ENCODE peak calls at places on chromosomes 6 and 20, in eight cellular contexts. One of them, this sample, is unnamed.

GRCh38 chr6:8710668-8711431 is 275.5 kb upstream of the SLC35B3 start:
- DNase-seq in stimulated activated CD8-positive, alpha-beta memory T cell treated with anti-CD3 and anti-CD28 coated beads, Interleukin-4, amount 100 ng/mL, for 1 hour: no peak
- DNase-seq in upper lobe of right lung: no peak
- DNase-seq in posterior vena cava: no peak
- DNase-seq in progenitor cell of endocrine pancreas: no peak
- DNase-seq in A549: no peak
- DNase-seq in activated naive CD4-positive, alpha-beta T cell: no peak
- DNase-seq in cardiac fibroblast: no peak
- DNase-seq in this sample: no peak

GRCh38 chr6:10184408-10185187 is 230.3 kb downstream of the TFAP2A start:
- DNase-seq in stimulated activated CD8-positive, alpha-beta memory T cell treated with anti-CD3 and anti-CD28 coated beads, Interleukin-4, amount 100 ng/mL, for 1 hour: no peak
- DNase-seq in progenitor cell of endocrine pancreas: no peak
- DNase-seq in upper lobe of right lung: no peak
- DNase-seq in cardiac fibroblast: no peak
- DNase-seq in A549: no peak
- DNase-seq in posterior vena cava: no peak
- DNase-seq in activated naive CD4-positive, alpha-beta T cell: no peak
- DNase-seq in this sample: no peak

GRCh38 chr20:4021905-4022304 is 6.5 kb upstream of the RNF24 start:
- DNase-seq in stimulated activated CD8-positive, alpha-beta memory T cell treated with anti-CD3 and anti-CD28 coated beads, Interleukin-4, amount 100 ng/mL, for 1 hour: no peak
- DNase-seq in posterior vena cava: no peak
- DNase-seq in activated naive CD4-positive, alpha-beta T cell: no peak
- DNase-seq in upper lobe of right lung: no peak
- DNase-seq in progenitor cell of endocrine pancreas: no peak
- DNase-seq in cardiac fibroblast: peak
- DNase-seq in A549: no peak
- DNase-seq in this sample: no peak

GRCh38 chr20:36881888-36882287 is 6.0 kb downstream of the TLDC2 start:
- DNase-seq in cardiac fibroblast: no peak
- DNase-seq in progenitor cell of endocrine pancreas: no peak
- DNase-seq in upper lobe of right lung: peak
- DNase-seq in A549: no peak
- DNase-seq in posterior vena cava: peak
- DNase-seq in stimulated activated CD8-positive, alpha-beta memory T cell treated with anti-CD3 and anti-CD28 coated beads, Interleukin-4, amount 100 ng/mL, for 1 hour: no peak
- DNase-seq in activated naive CD4-positive, alpha-beta T cell: no peak
- DNase-seq in this sample: no peak

GRCh38 chr20:1815502-1816085 is 79.6 kb upstream of the SIRPA start:
- DNase-seq in progenitor cell of endocrine pancreas: no peak
- DNase-seq in cardiac fibroblast: no peak
- DNase-seq in posterior vena cava: no peak
- DNase-seq in A549: no peak
- DNase-seq in stimulated activated CD8-positive, alpha-beta memory T cell treated with anti-CD3 and anti-CD28 coated beads, Interleukin-4, amount 100 ng/mL, for 1 hour: no peak
- DNase-seq in activated naive CD4-positive, alpha-beta T cell: no peak
- DNase-seq in upper lobe of right lung: no peak
- DNase-seq in this sample: no peak

GRCh38 chr6:12233693-12234551 is 56.2 kb upstream of the EDN1 start:
- DNase-seq in cardiac fibroblast: peak
- DNase-seq in activated naive CD4-positive, alpha-beta T cell: no peak
- DNase-seq in A549: peak
- DNase-seq in progenitor cell of endocrine pancreas: no peak
- DNase-seq in stimulated activated CD8-positive, alpha-beta memory T cell treated with anti-CD3 and anti-CD28 coated beads, Interleukin-4, amount 100 ng/mL, for 1 hour: no peak
- DNase-seq in posterior vena cava: no peak
- DNase-seq in upper lobe of right lung: no peak
- DNase-seq in this sample: no peak

GRCh38 chr20:50052952-50053789 is 59.8 kb downstream of the UBE2V1 start:
- DNase-seq in upper lobe of right lung: no peak
- DNase-seq in A549: no peak
- DNase-seq in posterior vena cava: no peak
- DNase-seq in progenitor cell of endocrine pancreas: no peak
- DNase-seq in cardiac fibroblast: no peak
- DNase-seq in activated naive CD4-positive, alpha-beta T cell: no peak
- DNase-seq in stimulated activated CD8-positive, alpha-beta memory T cell treated with anti-CD3 and anti-CD28 coated beads, Interleukin-4, amount 100 ng/mL, for 1 hour: no peak
- DNase-seq in this sample: no peak

GRCh38 chr6:111329882-111330633 is 153.0 kb downstream of the REV3L start:
- DNase-seq in progenitor cell of endocrine pancreas: no peak
- DNase-seq in posterior vena cava: no peak
- DNase-seq in A549: no peak
- DNase-seq in cardiac fibroblast: no peak
- DNase-seq in upper lobe of right lung: no peak
- DNase-seq in stimulated activated CD8-positive, alpha-beta memory T cell treated with anti-CD3 and anti-CD28 coated beads, Interleukin-4, amount 100 ng/mL, for 1 hour: no peak
- DNase-seq in activated naive CD4-positive, alpha-beta T cell: no peak
- DNase-seq in this sample: no peak

GRCh38 chr20:37421988-37422387 is 76.0 kb downstream of the SRC start:
- DNase-seq in upper lobe of right lung: no peak
- DNase-seq in A549: no peak
- DNase-seq in stimulated activated CD8-positive, alpha-beta memory T cell treated with anti-CD3 and anti-CD28 coated beads, Interleukin-4, amount 100 ng/mL, for 1 hour: no peak
- DNase-seq in progenitor cell of endocrine pancreas: no peak
- DNase-seq in cardiac fibroblast: no peak
- DNase-seq in activated naive CD4-positive, alpha-beta T cell: no peak
- DNase-seq in posterior vena cava: no peak
- DNase-seq in this sample: no peak

GRCh38 chr6:132491303-132491702 is 21.6 kb downstream of the STX7 start:
- DNase-seq in upper lobe of right lung: no peak
- DNase-seq in posterior vena cava: no peak
- DNase-seq in A549: no peak
- DNase-seq in cardiac fibroblast: peak
- DNase-seq in stimulated activated CD8-positive, alpha-beta memory T cell treated with anti-CD3 and anti-CD28 coated beads, Interleukin-4, amount 100 ng/mL, for 1 hour: no peak
- DNase-seq in progenitor cell of endocrine pancreas: no peak
- DNase-seq in activated naive CD4-positive, alpha-beta T cell: no peak
- DNase-seq in this sample: no peak

GRCh38 chr20:34320861-34321260 is 17.7 kb upstream of the AHCY start:
- DNase-seq in upper lobe of right lung: no peak
- DNase-seq in progenitor cell of endocrine pancreas: no peak
- DNase-seq in A549: no peak
- DNase-seq in stimulated activated CD8-positive, alpha-beta memory T cell treated with anti-CD3 and anti-CD28 coated beads, Interleukin-4, amount 100 ng/mL, for 1 hour: no peak
- DNase-seq in activated naive CD4-positive, alpha-beta T cell: no peak
- DNase-seq in cardiac fibroblast: no peak
- DNase-seq in posterior vena cava: no peak
- DNase-seq in this sample: no peak

GRCh38 chr20:41786158-41786557 is 168.0 kb upstream of the CHD6 start:
- DNase-seq in posterior vena cava: no peak
- DNase-seq in cardiac fibroblast: no peak
- DNase-seq in progenitor cell of endocrine pancreas: no peak
- DNase-seq in activated naive CD4-positive, alpha-beta T cell: no peak
- DNase-seq in stimulated activated CD8-positive, alpha-beta memory T cell treated with anti-CD3 and anti-CD28 coated beads, Interleukin-4, amount 100 ng/mL, for 1 hour: no peak
- DNase-seq in A549: no peak
- DNase-seq in upper lobe of right lung: no peak
- DNase-seq in this sample: no peak

GRCh38 chr6:91299544-91300491 is 712.9 kb upstream of the MAP3K7 start:
- DNase-seq in progenitor cell of endocrine pancreas: no peak
- DNase-seq in upper lobe of right lung: no peak
- DNase-seq in A549: no peak
- DNase-seq in cardiac fibroblast: peak
- DNase-seq in activated naive CD4-positive, alpha-beta T cell: no peak
- DNase-seq in posterior vena cava: no peak
- DNase-seq in stimulated activated CD8-positive, alpha-beta memory T cell treated with anti-CD3 and anti-CD28 coated beads, Interleukin-4, amount 100 ng/mL, for 1 hour: no peak
- DNase-seq in this sample: no peak

GRCh38 chr20:49559411-49560081 is 8.4 kb downstream of the PTGIS start:
- DNase-seq in activated naive CD4-positive, alpha-beta T cell: no peak
- DNase-seq in posterior vena cava: no peak
- DNase-seq in progenitor cell of endocrine pancreas: no peak
- DNase-seq in A549: no peak
- DNase-seq in stimulated activated CD8-positive, alpha-beta memory T cell treated with anti-CD3 and anti-CD28 coated beads, Interleukin-4, amount 100 ng/mL, for 1 hour: no peak
- DNase-seq in upper lobe of right lung: no peak
- DNase-seq in cardiac fibroblast: peak
- DNase-seq in this sample: no peak

GRCh38 chr6:107114213-107114871 is 973 bp downstream of the BEND3 start:
- DNase-seq in stimulated activated CD8-positive, alpha-beta memory T cell treated with anti-CD3 and anti-CD28 coated beads, Interleukin-4, amount 100 ng/mL, for 1 hour: peak
- DNase-seq in cardiac fibroblast: peak
- DNase-seq in upper lobe of right lung: peak
- DNase-seq in posterior vena cava: peak
- DNase-seq in progenitor cell of endocrine pancreas: peak
- DNase-seq in activated naive CD4-positive, alpha-beta T cell: peak
- DNase-seq in A549: peak
- DNase-seq in this sample: peak

GRCh38 chr20:38242848-38243449 is 17.6 kb downstream of the KIAA1755 start:
- DNase-seq in stimulated activated CD8-positive, alpha-beta memory T cell treated with anti-CD3 and anti-CD28 coated beads, Interleukin-4, amount 100 ng/mL, for 1 hour: no peak
- DNase-seq in A549: peak
- DNase-seq in activated naive CD4-positive, alpha-beta T cell: no peak
- DNase-seq in posterior vena cava: no peak
- DNase-seq in progenitor cell of endocrine pancreas: no peak
- DNase-seq in upper lobe of right lung: peak
- DNase-seq in cardiac fibroblast: peak
- DNase-seq in this sample: no peak

GRCh38 chr6:101777646-101778045 is 384.1 kb downstream of the GRIK2 start:
- DNase-seq in progenitor cell of endocrine pancreas: no peak
- DNase-seq in cardiac fibroblast: no peak
- DNase-seq in posterior vena cava: no peak
- DNase-seq in A549: no peak
- DNase-seq in upper lobe of right lung: no peak
- DNase-seq in stimulated activated CD8-positive, alpha-beta memory T cell treated with anti-CD3 and anti-CD28 coated beads, Interleukin-4, amount 100 ng/mL, for 1 hour: no peak
- DNase-seq in activated naive CD4-positive, alpha-beta T cell: no peak
- DNase-seq in this sample: no peak

GRCh38 chr6:41072836-41073202 is at the start of gene NFYA:
- DNase-seq in stimulated activated CD8-positive, alpha-beta memory T cell treated with anti-CD3 and anti-CD28 coated beads, Interleukin-4, amount 100 ng/mL, for 1 hour: peak
- DNase-seq in posterior vena cava: peak
- DNase-seq in progenitor cell of endocrine pancreas: no peak
- DNase-seq in activated naive CD4-positive, alpha-beta T cell: peak
- DNase-seq in A549: no peak
- DNase-seq in cardiac fibroblast: no peak
- DNase-seq in upper lobe of right lung: peak
- DNase-seq in this sample: peak